ENCODE peak calls at places on chromosome 1, in eight cellular contexts. H is cardiac fibroblast, C is fibroblast of lung, K is mammary epithelial cell, X is AG04450, D is right lobe of liver, A is A549, S is mucosa of descending colon. L is an unnamed sample.

GRCh38 chr1:4880621-4881020 is 226.2 kb downstream of the AJAP1 start:
- DNase-seq in H (no peak), C (no peak), K (no peak), X (no peak), D (no peak), A (no peak), S (no peak), L (no peak)

GRCh38 chr1:162889989-162890388 is 29.0 kb upstream of the CCDC190 start:
- DNase-seq in H (peak; percentile 73), C (no peak), K (no peak), X (no peak), D (no peak), A (no peak), S (no peak), L (no peak)

GRCh38 chr1:6220236-6220635 is 14.3 kb downstream of the RNF207 start:
- DNase-seq in H (no peak), C (no peak), K (peak; percentile 91), X (no peak), D (no peak), A (no peak), S (no peak), L (no peak)

GRCh38 chr1:59316497-59317128 is 19.7 kb downstream of the FGGY start:
- DNase-seq in H (peak; percentile 36), C (peak; percentile 96), K (no peak), X (peak; percentile 55), D (no peak), A (no peak), S (no peak), L (no peak)

GRCh38 chr1:8090241-8090702 is 64.2 kb upstream of the ERRFI1 start:
- DNase-seq in H (peak; percentile 93), C (peak; percentile 99), K (peak; percentile 92), X (no peak), D (no peak), A (no peak), S (no peak), L (no peak)

GRCh38 chr1:100523038-100523649 is 14.8 kb upstream of the GPR88 start:
- DNase-seq in H (no peak), C (no peak), K (no peak), X (no peak), D (no peak), A (no peak), S (no peak), L (no peak)

GRCh38 chr1:115977481-115978258 is 1.4 kb downstream of the SLC22A15 start:
- DNase-seq in H (peak; percentile 71), C (peak; percentile 29), K (peak; percentile 86), X (no peak), D (peak; percentile 35), A (peak; percentile 49), S (no peak), L (peak; percentile 69)

GRCh38 chr1:226029093-226029496 is 30.0 kb upstream of the SDE2 start:
- DNase-seq in H (no peak), C (no peak), K (no peak), X (no peak), D (peak; percentile 68), A (no peak), S (peak; percentile 79), L (no peak)

GRCh38 chr1:47002211-47002610 is 21.3 kb upstream of the CYP4X1 start:
- DNase-seq in H (no peak), C (no peak), K (no peak), X (no peak), D (no peak), A (no peak), S (no peak), L (no peak)

GRCh38 chr1:226709942-226710341 is 29.1 kb downstream of the ITPKB start:
- DNase-seq in H (no peak), C (no peak), K (no peak), X (no peak), D (no peak), A (no peak), S (no peak), L (no peak)

GRCh38 chr1:18951818-18952391 is 4.6 kb downstream of the IFFO2 start:
- DNase-seq in H (peak; percentile 20), C (no peak), K (peak; percentile 51), X (no peak), D (no peak), A (no peak), S (peak; percentile 69), L (no peak)

GRCh38 chr1:204711103-204711946 is 25.8 kb upstream of the LRRN2 start:
- DNase-seq in H (no peak), C (no peak), K (no peak), X (no peak), D (no peak), A (no peak), S (no peak), L (no peak)

GRCh38 chr1:3135073-3135745 is 66.2 kb downstream of the PRDM16 start:
- DNase-seq in H (no peak), C (no peak), K (no peak), X (no peak), D (no peak), A (no peak), S (no peak), L (no peak)

GRCh38 chr1:230972855-230973271 is 5.8 kb downstream of the TTC13 start:
- DNase-seq in H (no peak), C (peak; percentile 25), K (no peak), X (no peak), D (no peak), A (no peak), S (no peak), L (no peak)

GRCh38 chr1:55245781-55246180 is 30.6 kb upstream of the USP24 start:
- DNase-seq in H (no peak), C (no peak), K (peak; percentile 81), X (no peak), D (no peak), A (no peak), S (no peak), L (no peak)

GRCh38 chr1:86502721-86503430 is 34.1 kb downstream of the CLCA1 start:
- DNase-seq in H (peak; percentile 19), C (peak; percentile 41), K (no peak), X (no peak), D (peak; percentile 42), A (no peak), S (no peak), L (no peak)

GRCh38 chr1:204841798-204842197 is 28.9 kb upstream of the NFASC start:
- DNase-seq in H (no peak), C (no peak), K (no peak), X (no peak), D (no peak), A (no peak), S (no peak), L (no peak)

GRCh38 chr1:61244114-61244513 is 161.8 kb downstream of the NFIA start:
- DNase-seq in H (peak; percentile 75), C (peak; percentile 76), K (peak; percentile 69), X (no peak), D (no peak), A (no peak), S (no peak), L (no peak)

GRCh38 chr1:217078010-217078704 is 354.9 kb upstream of the ESRRG start:
- DNase-seq in H (no peak), C (peak; percentile 35), K (peak; percentile 67), X (no peak), D (no peak), A (no peak), S (no peak), L (peak; percentile 66)

GRCh38 chr1:41905103-41905675 is 13.5 kb downstream of the HIVEP3 start:
- DNase-seq in H (no peak), C (no peak), K (no peak), X (no peak), D (no peak), A (no peak), S (no peak), L (no peak)

DNA sequence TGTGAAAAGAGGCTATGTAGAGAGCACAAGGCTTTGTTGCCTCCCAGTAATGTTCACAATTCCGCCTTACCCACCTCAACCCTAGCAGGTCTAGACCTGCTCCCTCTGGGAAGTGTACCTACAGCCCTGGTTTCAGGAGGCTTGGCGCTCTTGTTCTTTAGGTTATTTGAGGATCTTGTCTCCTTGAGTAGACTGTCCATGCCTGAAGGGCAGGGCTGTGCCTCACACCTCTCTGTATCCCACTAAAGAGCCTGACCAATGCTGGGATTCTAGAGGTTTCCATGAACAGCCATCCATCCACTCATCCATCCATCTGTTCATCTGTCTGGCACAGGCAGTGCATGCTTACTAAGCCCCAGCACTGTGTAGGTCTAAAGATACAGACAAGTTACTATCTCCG is 1.0 kb downstream of the RAB7B start:
- DNase-seq in H (no peak), C (no peak), K (peak; percentile 84), X (no peak), D (no peak), A (no peak), S (no peak), L (no peak)
- H3K4me3 ChIP-seq in H (no peak overlapping the region), C (peak overlapping the region; percentile 58), K (peak overlapping the region; percentile 45), X (peak overlapping the region; percentile 56), D (no peak overlapping the region), A (no peak overlapping the region), S (no peak overlapping the region), L (no peak overlapping the region)

GRCh38 chr1:183027791-183028190 is 4.6 kb downstream of the LAMC1 start:
- DNase-seq in H (no peak), C (peak; percentile 21), K (peak; percentile 23), X (no peak), D (no peak), A (no peak), S (no peak), L (no peak)
- H3K4me3 ChIP-seq in H (peak overlapping the region; percentile 26), C (no peak overlapping the region), K (no peak overlapping the region), X (peak overlapping the region; percentile 1), D (no peak overlapping the region), A (no peak overlapping the region), S (no peak overlapping the region), L (peak overlapping the region; percentile 82)

DNA sequence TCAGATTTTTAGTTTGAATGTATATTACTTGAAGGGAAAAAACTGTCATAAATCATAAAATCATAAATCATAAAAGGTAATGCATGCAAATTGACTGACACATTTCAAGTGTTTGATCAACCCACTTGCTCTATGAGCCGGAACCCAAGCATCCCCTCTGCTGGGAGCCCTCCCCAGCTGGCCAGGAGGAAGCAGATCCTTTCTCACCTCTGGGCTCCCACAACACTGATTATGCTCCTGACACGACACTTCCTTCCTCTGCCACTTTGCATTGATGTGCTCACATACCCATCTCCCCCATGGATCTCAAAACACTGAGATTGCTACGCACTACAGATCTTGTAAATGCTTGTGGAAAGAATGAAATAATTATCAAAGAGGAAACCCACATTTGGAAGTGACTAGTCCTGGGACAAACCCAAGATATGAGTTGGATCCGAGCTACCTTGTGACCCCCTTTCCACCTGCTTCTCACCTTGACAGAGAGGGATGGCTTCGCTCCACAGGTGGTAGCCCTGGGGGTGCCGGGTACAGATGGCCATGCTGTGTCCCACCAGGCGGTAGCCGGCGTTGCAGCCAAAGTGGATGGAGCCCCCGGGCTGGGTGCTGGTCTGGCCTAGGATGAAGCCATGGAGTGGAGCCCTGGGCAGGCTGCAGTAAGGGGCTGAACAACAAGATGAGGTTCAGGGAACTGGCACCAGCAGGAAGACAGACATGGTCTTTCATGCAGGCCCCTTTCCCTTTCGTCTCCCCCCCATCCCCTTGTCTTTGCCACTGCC is 104.6 kb downstream of the ZSCAN20 start:
- DNase-seq in H (no peak), C (no peak), K (no peak), X (no peak), D (no peak), A (no peak), S (no peak), L (no peak)
- H3K4me3 ChIP-seq in H (no peak overlapping the region), C (no peak overlapping the region), K (no peak overlapping the region), X (no peak overlapping the region), D (no peak overlapping the region), A (no peak overlapping the region), S (no peak overlapping the region), L (no peak overlapping the region)

DNA sequence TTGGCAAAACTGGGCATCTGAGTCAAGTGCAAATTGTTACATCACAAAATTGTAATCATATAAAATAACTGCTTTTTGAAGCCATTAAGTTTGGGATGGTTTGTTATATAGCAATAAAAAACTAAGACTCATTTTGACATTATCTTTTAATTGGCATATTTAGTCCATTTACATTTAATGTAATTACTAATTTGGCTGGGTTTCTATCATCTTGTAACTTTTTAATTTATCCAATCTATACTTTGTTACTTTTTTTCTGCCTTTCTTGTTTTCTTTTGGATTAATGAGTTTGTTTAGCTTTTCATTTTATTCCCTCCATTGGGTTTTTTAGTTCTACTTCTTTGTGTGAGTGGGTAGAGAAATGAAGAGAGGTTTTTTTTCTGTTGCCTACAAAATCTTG is 76.3 kb downstream of the DRAM2 start:
- DNase-seq in H (no peak), C (no peak), K (no peak), X (no peak), D (no peak), A (no peak), S (no peak), L (no peak)
- H3K4me3 ChIP-seq in H (no peak overlapping the region), C (no peak overlapping the region), K (no peak overlapping the region), X (no peak overlapping the region), D (no peak overlapping the region), A (no peak overlapping the region), S (no peak overlapping the region), L (no peak overlapping the region)

L was measured in epithelial cell of proximal tubule.